ENCODE peak calls at places on chromosomes 13 and 19, in six cellular contexts. I, Y, D, B, U and Q are unnamed samples.

GRCh38 chr19:52191374-52191773 is 1.5 kb downstream of the PPP2R1A start:
- DNase-seq in I (no peak), Y (no peak), D (no peak), B (no peak), U (no peak), Q (no peak)

GRCh38 chr19:16117594-16118033 is 5.9 kb downstream of the RAB8A start:
- DNase-seq in I (no peak), Y (peak; percentile 51), D (no peak), B (no peak), U (no peak), Q (no peak)

GRCh38 chr19:12611361-12611699 is 610 bp downstream of the ZNF791 start:
- DNase-seq in I (peak; percentile 57), Y (peak; percentile 66), D (peak; percentile 74), B (no peak), U (peak; percentile 84), Q (peak; percentile 90)

GRCh38 chr19:19613456-19613855 is 5.0 kb downstream of the PBX4 start:
- DNase-seq in I (no peak), Y (no peak), D (no peak), B (no peak), U (peak; percentile 96), Q (no peak)

GRCh38 chr13:45492538-45492937 is 27.8 kb downstream of the COG3 start:
- DNase-seq in I (no peak), Y (no peak), D (peak; percentile 79), B (no peak), U (peak; percentile 12), Q (no peak)

GRCh38 chr19:10189631-10190425 is 4.9 kb downstream of the DNMT1 start:
- DNase-seq in I (no peak), Y (no peak), D (peak; percentile 38), B (no peak), U (no peak), Q (no peak)

GRCh38 chr13:74329978-74330377 is 195.8 kb upstream of the KLF12 start:
- DNase-seq in I (no peak), Y (no peak), D (no peak), B (no peak), U (peak; percentile 78), Q (no peak)

GRCh38 chr19:4474504-4475136 is 2.5 kb downstream of the HDGFL2 start:
- DNase-seq in I (peak; percentile 77), Y (peak; percentile 90), D (peak; percentile 68), B (peak; percentile 68), U (peak; percentile 5), Q (peak; percentile 78)

GRCh38 chr19:45484273-45484945 is 12.4 kb downstream of the RTN2 start:
- DNase-seq in I (no peak), Y (no peak), D (no peak), B (no peak), U (no peak), Q (peak; percentile 61)

GRCh38 chr13:43193789-43194188 is 170.4 kb downstream of the DNAJC15 start:
- DNase-seq in I (no peak), Y (no peak), D (no peak), B (no peak), U (peak; percentile 7), Q (no peak)

GRCh38 chr13:46172531-46172991 is 9.4 kb downstream of the LCP1 start:
- DNase-seq in I (no peak), Y (no peak), D (no peak), B (no peak), U (peak; percentile 72), Q (no peak)

GRCh38 chr19:18251587-18252369 is 22.5 kb downstream of the IQCN start:
- DNase-seq in I (peak; percentile 75), Y (peak; percentile 87), D (peak; percentile 63), B (peak; percentile 70), U (peak; percentile 87), Q (peak; percentile 73)
- H4K91ac ChIP-seq in I (no peak overlapping the region), Y (no peak overlapping the region), D (no peak overlapping the region), B (no peak overlapping the region), U (no peak overlapping the region), Q (no peak overlapping the region)

GRCh38 chr13:36345438-36346221 is 564 bp downstream of the SPART start:
- DNase-seq in I (peak; percentile 58), Y (peak; percentile 63), D (peak; percentile 92), B (no peak), U (peak; percentile 90), Q (peak; percentile 95)
- H3K18ac ChIP-seq in I (peak overlapping the region; percentile 99), Y (peak overlapping the region; percentile 88), D (peak overlapping the region; percentile 85), B (peak overlapping the region; percentile 95), U (peak overlapping the region; percentile 93), Q (peak overlapping the region; percentile 99)

GRCh38 chr13:85693889-85694511 is 105.2 kb downstream of the SLITRK6 start:
- DNase-seq in I (no peak), Y (no peak), D (peak; percentile 44), B (no peak), U (no peak), Q (peak; percentile 67)
- H4K91ac ChIP-seq in I (no peak overlapping the region), Y (no peak overlapping the region), D (no peak overlapping the region), B (no peak overlapping the region), U (no peak overlapping the region), Q (peak overlapping the region; percentile 18)

DNA sequence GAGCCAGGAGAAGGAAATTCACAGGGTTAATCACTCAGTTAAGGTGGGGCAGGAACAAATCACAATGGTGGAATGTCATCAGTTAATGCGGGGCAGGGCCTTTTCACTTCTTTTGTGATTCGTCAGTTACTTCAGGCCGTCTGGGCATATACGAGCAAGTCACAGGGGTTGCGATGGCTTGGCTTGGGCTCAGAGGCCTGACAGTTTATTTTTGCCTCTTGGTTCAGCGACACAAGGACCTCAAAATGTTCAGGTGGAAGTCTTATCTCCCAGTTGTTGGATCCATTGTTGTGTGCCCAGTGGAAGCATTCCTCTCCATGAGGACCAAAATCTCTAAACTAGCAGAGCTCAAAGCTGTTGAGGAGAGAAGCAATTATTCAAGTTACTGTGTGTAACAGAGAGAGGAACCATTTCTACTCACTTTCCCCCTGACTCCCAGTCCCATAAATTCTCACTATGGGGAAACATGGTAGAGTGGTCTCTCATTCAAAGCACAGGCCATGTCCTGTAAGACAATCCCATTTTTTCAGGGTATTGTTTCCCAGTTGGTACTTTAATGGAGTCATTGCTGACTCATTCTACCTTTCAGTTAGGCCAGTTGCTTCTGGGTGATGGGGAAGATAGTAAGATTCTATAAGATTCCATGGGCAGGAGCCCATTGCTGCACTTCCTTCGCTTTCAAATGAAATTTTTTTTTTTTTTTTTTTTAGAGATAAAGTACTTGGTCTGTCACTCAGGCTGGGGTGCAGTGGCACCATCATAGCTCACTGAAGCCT is 8.8 kb upstream of the COX7A1 start:
- DNase-seq in I (no peak), Y (peak; percentile 56), D (no peak), B (no peak), U (no peak), Q (no peak)
- H3K18ac ChIP-seq in I (no peak overlapping the region), Y (peak overlapping the region; percentile 53), D (no peak overlapping the region), B (peak overlapping the region; percentile 75), U (no peak overlapping the region), Q (no peak overlapping the region)

GRCh38 chr13:67076378-67076777 is 153.8 kb downstream of the PCDH9 start:
- DNase-seq in I (no peak), Y (no peak), D (peak; percentile 38), B (no peak), U (no peak), Q (no peak)

GRCh38 chr13:67077132-67077531 is 153.0 kb downstream of the PCDH9 start:
- DNase-seq in I (no peak), Y (no peak), D (no peak), B (no peak), U (no peak), Q (no peak)

GRCh38 chr13:67075239-67075638 is 154.9 kb downstream of the PCDH9 start:
- DNase-seq in I (no peak), Y (no peak), D (peak; percentile 15), B (no peak), U (no peak), Q (no peak)

GRCh38 chr13:67080351-67080750 is 149.8 kb downstream of the PCDH9 start:
- DNase-seq in I (no peak), Y (no peak), D (no peak), B (no peak), U (no peak), Q (no peak)

DNA sequence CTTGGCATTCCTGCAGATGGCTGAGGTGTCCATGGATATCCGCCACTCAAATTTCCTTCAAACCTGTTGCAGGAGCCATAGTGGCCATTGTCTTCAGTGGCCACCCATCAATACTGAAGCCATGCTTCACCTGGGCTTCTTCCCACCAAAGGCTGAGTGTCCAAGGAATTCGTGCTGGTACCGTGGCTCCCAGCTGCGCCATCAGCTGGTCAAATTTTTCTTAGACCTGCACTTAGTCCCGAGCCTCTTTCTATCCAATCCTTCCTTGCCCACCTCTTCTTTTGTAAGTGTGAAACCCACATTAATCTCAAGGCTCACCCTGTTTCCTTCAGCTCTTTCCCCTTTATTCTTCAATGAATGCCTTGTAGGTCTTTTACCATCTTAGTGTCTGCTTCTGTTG is 152.1 kb downstream of the PCDH9 start:
- DNase-seq in I (no peak), Y (no peak), D (no peak), B (no peak), U (no peak), Q (no peak)
- H4K91ac ChIP-seq in I (no peak overlapping the region), Y (no peak overlapping the region), D (no peak overlapping the region), B (no peak overlapping the region), U (no peak overlapping the region), Q (no peak overlapping the region)

DNA sequence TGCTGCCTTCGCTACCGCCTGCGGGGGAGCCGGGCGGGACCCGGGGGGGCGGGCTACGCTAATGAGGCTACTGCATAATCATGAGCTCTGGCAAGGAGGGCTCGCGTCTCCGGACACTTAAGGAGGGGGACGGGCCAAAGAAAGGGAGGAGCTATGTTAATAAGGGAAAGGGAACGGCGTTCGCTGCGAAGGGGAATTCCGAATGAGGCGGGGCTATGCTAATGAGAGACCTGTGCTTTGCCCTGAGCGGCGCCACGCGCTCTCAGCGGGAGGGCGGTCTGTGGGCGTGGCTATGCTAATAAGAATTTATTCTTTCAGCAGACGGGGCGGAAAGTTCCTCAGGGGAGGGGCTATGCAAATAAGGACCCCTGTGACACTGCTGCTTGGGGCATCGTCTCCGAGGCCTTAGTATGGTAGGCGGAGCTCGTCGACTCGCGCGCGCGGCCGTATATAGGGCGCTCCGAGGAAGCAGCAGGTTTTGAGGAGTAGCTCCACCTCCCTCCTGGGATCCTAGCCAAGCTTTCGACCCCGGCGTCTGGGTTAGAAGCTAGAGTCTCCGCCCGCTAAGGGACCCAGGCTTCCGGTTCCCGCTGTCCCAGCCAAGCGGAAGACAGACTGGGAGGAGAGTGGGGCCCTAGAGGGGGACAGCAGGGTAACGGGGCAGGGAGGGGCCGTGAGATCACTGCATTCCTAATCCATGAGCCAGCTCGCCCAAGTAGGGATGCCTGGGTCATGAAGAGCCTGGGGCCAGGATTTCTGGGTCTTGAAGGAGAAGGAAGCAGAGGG is at the start of gene RRAS:
- DNase-seq in I (peak; percentile 100), Y (peak; percentile 99), D (peak; percentile 100), B (peak; percentile 100), U (peak; percentile 100), Q (peak; percentile 100)
- H3K18ac ChIP-seq in I (peak within 1 kb of the TSS; percentile 94), Y (peak within 1 kb of the TSS; percentile 87), D (peak within 1 kb of the TSS; percentile 97), B (peak within 1 kb of the TSS; percentile 83), U (peak within 1 kb of the TSS; percentile 74), Q (peak within 1 kb of the TSS; percentile 92)

GRCh38 chr13:98782654-98783053 is 30.2 kb upstream of the SLC15A1 start:
- DNase-seq in I (no peak), Y (no peak), D (no peak), B (no peak), U (peak; percentile 21), Q (peak; percentile 9)
- H4K91ac ChIP-seq in I (no peak overlapping the region), Y (no peak overlapping the region), D (no peak overlapping the region), B (no peak overlapping the region), U (no peak overlapping the region), Q (no peak overlapping the region)